ENCODE peak calls at places on chromosomes 6 and 20, in four cellular contexts. E is AML-193, X is RWPE1, T is NCI-H1092. M is an unnamed sample.

GRCh38 chr20:48295966-48296421 is 510.7 kb upstream of the SULF2 start:
- DNase-seq in X (no peak), E (no peak), T (no peak), M (no peak)

GRCh38 chr20:20837574-20838021 is 125.2 kb upstream of the RALGAPA2 start:
- DNase-seq in T (peak), X (peak), E (peak), M (peak)

GRCh38 chr6:125231133-125231532 is 70.6 kb downstream of the HDDC2 start:
- DNase-seq in E (no peak), T (no peak), X (no peak), M (no peak)

GRCh38 chr6:21967282-21967681 is 329.6 kb downstream of the PRL start:
- DNase-seq in E (no peak), X (no peak), T (no peak), M (no peak)

GRCh38 chr6:8627085-8627861 is 191.9 kb upstream of the SLC35B3 start:
- DNase-seq in X (peak), E (no peak), T (no peak), M (no peak)

GRCh38 chr6:31270788-31271640 is 878 bp downstream of the HLA-C start:
- DNase-seq in T (no peak), X (peak), E (peak), M (peak)

GRCh38 chr6:29014729-29015608 is 9.9 kb upstream of the ZNF311 start:
- DNase-seq in E (no peak), X (peak), T (no peak), M (no peak)

GRCh38 chr6:88374556-88374955 is 208.4 kb upstream of the CNR1 start:
- DNase-seq in X (no peak), T (peak), E (no peak), M (no peak)

GRCh38 chr20:10848810-10849370 is 175.1 kb upstream of the JAG1 start:
- DNase-seq in E (no peak), X (peak), T (no peak), M (no peak)

GRCh38 chr6:108897371-108897770 is 49.1 kb downstream of the ARMC2 start:
- DNase-seq in T (no peak), X (peak), E (no peak), M (no peak)

GRCh38 chr20:4327956-4328355 is 312.6 kb upstream of the RNF24 start:
- DNase-seq in E (no peak), X (no peak), T (no peak), M (no peak)

GRCh38 chr20:33917813-33918525 is 75.7 kb upstream of the RALY start:
- DNase-seq in E (no peak), T (no peak), X (no peak), M (no peak)

GRCh38 chr6:125957845-125958244 is 1.3 kb downstream of the HINT3 start:
- DNase-seq in X (peak), T (no peak), E (peak), M (peak)

GRCh38 chr6:70599187-70599586 is 32.5 kb downstream of the SDHAF4 start:
- DNase-seq in E (no peak), X (no peak), T (no peak), M (no peak)

GRCh38 chr6:53691667-53692133 is 26.1 kb upstream of the KLHL31 start:
- DNase-seq in T (no peak), E (no peak), X (no peak), M (no peak)

GRCh38 chr6:121849477-121849876 is 414.0 kb downstream of the GJA1 start:
- DNase-seq in X (peak), E (peak), T (no peak), M (peak)

GRCh38 chr6:14917101-14917500 is 328.8 kb upstream of the JARID2 start:
- DNase-seq in X (peak), E (no peak), T (no peak), M (no peak)

GRCh38 chr20:23142162-23143050 is 56.3 kb upstream of the CD93 start:
- DNase-seq in E (peak), T (no peak), X (no peak), M (no peak)

GRCh38 chr20:31740208-31740607 is 1.1 kb downstream of the TPX2 start:
- DNase-seq in T (no peak), E (no peak), X (peak), M (no peak)

GRCh38 chr6:118283759-118284158 is 264.3 kb upstream of the PLN start:
- DNase-seq in T (peak), E (peak), X (peak), M (peak)

GRCh38 chr6:83462524-83462923 is 31.7 kb upstream of the ME1 start:
- DNase-seq in T (no peak), X (no peak), E (no peak), M (no peak)

GRCh38 chr6:51350308-51350904 is 531.7 kb downstream of the TFAP2B start:
- DNase-seq in E (peak), T (no peak), X (peak), M (peak)

GRCh38 chr6:133983099-133983939 is 30.3 kb downstream of the TBPL1 start:
- DNase-seq in X (no peak), T (no peak), E (peak), M (no peak)

GRCh38 chr6:3714768-3715167 is 36.7 kb downstream of the PXDC1 start:
- DNase-seq in T (no peak), E (no peak), X (no peak), M (no peak)

GRCh38 chr20:36768768-36769430 is 4.7 kb downstream of the DSN1 start:
- DNase-seq in T (no peak), E (no peak), X (no peak), M (no peak)

GRCh38 chr6:47446974-47447373 is 30.6 kb upstream of the CD2AP start:
- DNase-seq in E (no peak), X (no peak), T (no peak), M (no peak)

GRCh38 chr20:36199293-36200257 is 36.7 kb upstream of the AAR2 start:
- DNase-seq in E (peak), T (peak), X (peak), M (peak)

GRCh38 chr6:106692112-106692822 is 62.9 kb downstream of the QRSL1 start:
- DNase-seq in E (no peak), X (peak), T (no peak), M (no peak)

GRCh38 chr6:35681298-35681697 is 7.4 kb downstream of the FKBP5 start:
- DNase-seq in E (no peak), X (no peak), T (no peak), M (no peak)

GRCh38 chr20:57223648-57224489 is 42.6 kb downstream of the BMP7 start:
- DNase-seq in X (peak), E (no peak), T (no peak), M (peak)

GRCh38 chr6:131862486-131862885 is 54.7 kb downstream of the ENPP1 start:
- DNase-seq in X (no peak), T (no peak), E (no peak), M (no peak)

GRCh38 chr6:5759571-5759970 is 247.2 kb downstream of the NRN1 start:
- DNase-seq in E (no peak), X (no peak), T (no peak), M (no peak)

M was measured in T47D.